ENCODE peak calls at places on chromosomes 2 and 18, in four cellular contexts. G, K, M and H are unnamed samples.

GRCh38 chr2:96815326-96816126 is 542 bp upstream of the CNNM3 start:
- DNase-seq in K (peak; percentile 69), M (no peak), G (peak; percentile 83), H (no peak)

GRCh38 chr2:150063950-150064549 is 423.4 kb downstream of the RND3 start:
- DNase-seq in M (no peak), K (peak; percentile 14), G (no peak), H (no peak)

GRCh38 chr18:48228301-48228715 is 180.9 kb downstream of the ZBTB7C start:
- DNase-seq in G (peak; percentile 88), K (peak; percentile 32), M (no peak), H (peak; percentile 47)

GRCh38 chr2:211793783-211794182 is 744.8 kb downstream of the ERBB4 start:
- DNase-seq in G (no peak), K (no peak), M (no peak), H (no peak)

GRCh38 chr2:123359636-123360035 is 665.5 kb upstream of the CNTNAP5 start:
- DNase-seq in K (no peak), M (no peak), G (no peak), H (no peak)

GRCh38 chr2:42183775-42184174 is 14.6 kb downstream of the EML4 start:
- DNase-seq in G (no peak), K (no peak), M (no peak), H (no peak)

GRCh38 chr2:8107979-8108378 is 573.9 kb upstream of the ID2 start:
- DNase-seq in K (no peak), G (no peak), M (no peak), H (no peak)

GRCh38 chr2:208042041-208042440 is 16.7 kb upstream of the PLEKHM3 start:
- DNase-seq in M (no peak), G (no peak), K (no peak), H (no peak)

GRCh38 chr2:200962821-200963128 is 685 bp downstream of the ORC2 start:
- DNase-seq in G (no peak), K (no peak), M (no peak), H (no peak)

GRCh38 chr2:187988348-187988747 is 303.3 kb upstream of the GULP1 start:
- DNase-seq in G (no peak), K (no peak), M (no peak), H (no peak)

GRCh38 chr18:13388586-13389490 is 170.3 kb downstream of the LDLRAD4 start:
- DNase-seq in G (no peak), K (no peak), M (no peak), H (peak; percentile 14)

GRCh38 chr2:26911911-26912861 is 58.3 kb upstream of the MAPRE3 start:
- DNase-seq in K (peak; percentile 83), G (no peak), M (no peak), H (no peak)

GRCh38 chr18:8562914-8563313 is 46.3 kb upstream of the RAB12 start:
- DNase-seq in G (no peak), M (no peak), K (peak; percentile 55), H (no peak)

GRCh38 chr2:238141541-238142318 is 3.3 kb downstream of the KLHL30 start:
- DNase-seq in G (no peak), K (no peak), M (no peak), H (peak; percentile 64)

GRCh38 chr2:208407667-208408066 is 1.1 kb downstream of the PTH2R start:
- DNase-seq in M (no peak), G (no peak), K (peak; percentile 45), H (no peak)

GRCh38 chr2:197800091-197800490 is 4.3 kb upstream of the PLCL1 start:
- DNase-seq in M (no peak), K (no peak), G (no peak), H (no peak)

GRCh38 chr18:42025974-42026625 is 71.1 kb downstream of the PIK3C3 start:
- DNase-seq in G (no peak), M (peak; percentile 71), K (no peak), H (no peak)

GRCh38 chr2:88234760-88235159 is 64.6 kb downstream of the THNSL2 start:
- DNase-seq in K (no peak), G (no peak), M (no peak), H (peak; percentile 36)

GRCh38 chr2:101516833-101517690 is 42.1 kb upstream of the RFX8 start:
- DNase-seq in K (no peak), M (no peak), G (no peak), H (no peak)

GRCh38 chr2:212107014-212107413 is 431.6 kb downstream of the ERBB4 start:
- DNase-seq in K (no peak), G (peak; percentile 54), M (no peak), H (peak; percentile 18)

GRCh38 chr2:201575971-201576370 is 67.3 kb downstream of the TMEM237 start:
- DNase-seq in M (no peak), G (no peak), K (no peak), H (no peak)

GRCh38 chr18:60191926-60192325 is 180.6 kb downstream of the MC4R start:
- DNase-seq in K (no peak), M (no peak), G (no peak), H (no peak)

GRCh38 chr2:162333968-162334367 is 10.0 kb upstream of the GCA start:
- DNase-seq in K (no peak), G (no peak), M (no peak), H (peak; percentile 33)

GRCh38 chr2:46915281-46915810 is at the start of gene MCFD2:
- DNase-seq in K (no peak), M (no peak), G (peak; percentile 92), H (peak; percentile 44)

GRCh38 chr2:8149985-8150547 is 531.8 kb upstream of the ID2 start:
- DNase-seq in M (no peak), K (no peak), G (no peak), H (no peak)

GRCh38 chr2:225282858-225283693 is 116.4 kb upstream of the NYAP2 start:
- DNase-seq in G (no peak), K (peak; percentile 33), M (no peak), H (no peak)

GRCh38 chr2:5374736-5375135 is 317.4 kb upstream of the SOX11 start:
- DNase-seq in M (no peak), K (no peak), G (no peak), H (no peak)

GRCh38 chr18:73487956-73488355 is 620.2 kb upstream of the NETO1 start:
- DNase-seq in M (no peak), K (no peak), G (no peak), H (no peak)

GRCh38 chr2:219314804-219315468 is 5.7 kb upstream of the PTPRN start:
- DNase-seq in G (no peak), K (no peak), M (no peak), H (no peak)

GRCh38 chr2:151827564-151828142 is 568 bp downstream of the ARL5A start:
- DNase-seq in K (peak; percentile 36), G (peak; percentile 80), M (no peak), H (peak; percentile 39)

GRCh38 chr2:232321156-232321816 is 57.3 kb upstream of the ALPP start:
- DNase-seq in K (no peak), G (no peak), M (no peak), H (no peak)

GRCh38 chr2:164335947-164336346 is 285.3 kb downstream of the GRB14 start:
- DNase-seq in G (no peak), M (no peak), K (no peak), H (peak; percentile 30)

GRCh38 chr18:61606068-61606660 is 272.9 kb downstream of the CDH20 start:
- DNase-seq in M (no peak), K (no peak), G (no peak), H (no peak)

GRCh38 chr18:79615091-79615490 is 64.5 kb upstream of the CTDP1 start:
- DNase-seq in K (no peak), G (peak; percentile 42), M (no peak), H (peak; percentile 15)

GRCh38 chr18:7908686-7909299 is 341.7 kb downstream of the PTPRM start:
- DNase-seq in K (no peak), G (no peak), M (no peak), H (no peak)

GRCh38 chr2:155895016-155895415 is 437.5 kb downstream of the NR4A2 start:
- DNase-seq in M (no peak), K (no peak), G (no peak), H (no peak)

GRCh38 chr2:35428548-35428947 is 927.0 kb upstream of the CRIM1 start:
- DNase-seq in G (no peak), M (no peak), K (peak; percentile 19), H (no peak)

GRCh38 chr2:176643711-176644110 is 374.5 kb downstream of the MTX2 start:
- DNase-seq in G (peak; percentile 78), K (peak; percentile 62), M (no peak), H (no peak)

DNA sequence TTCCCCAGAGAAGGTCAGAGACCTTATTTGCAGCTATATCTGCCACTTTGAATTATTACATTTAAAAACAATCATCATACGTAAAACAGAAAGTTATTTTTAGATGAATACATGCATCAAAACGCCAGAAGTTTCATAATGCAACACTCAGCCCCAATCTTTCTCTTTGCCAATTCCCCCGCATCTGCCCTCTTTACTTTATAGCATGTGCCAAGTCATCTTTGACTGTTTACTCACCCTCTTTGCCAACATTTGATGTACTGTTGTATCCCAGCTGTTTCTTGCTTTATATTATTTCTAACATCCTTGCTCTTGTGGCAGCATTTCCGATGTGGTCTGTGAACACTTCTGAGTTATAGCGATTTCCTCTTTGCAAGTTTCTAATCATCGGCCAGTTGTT is 86.2 kb downstream of the CRIM1 start:
- DNase-seq in G (no peak), K (no peak), M (no peak), H (no peak)
- TF ChIP-seq POLR2AphosphoS5 in G (no peak), K (peak; percentile 25), M (no peak), H (peak; percentile 35)

GRCh38 chr2:51413726-51414125 is 381.8 kb upstream of the NRXN1 start:
- DNase-seq in K (no peak), M (no peak), G (no peak), H (no peak)

GRCh38 chr2:51409920-51410319 is 378.0 kb upstream of the NRXN1 start:
- DNase-seq in K (no peak), G (no peak), M (no peak), H (no peak)

GRCh38 chr2:51410351-51410750 is 378.4 kb upstream of the NRXN1 start:
- DNase-seq in G (no peak), K (no peak), M (no peak), H (no peak)
- H3K4me1 ChIP-seq in G (no peaks in the 10 kb centered on the region), K (no peaks in the 10 kb centered on the region), M (no peaks in the 10 kb centered on the region), H (no peaks in the 10 kb centered on the region)

GRCh38 chr2:234493117-234493516 is 3.8 kb downstream of the ARL4C start:
- DNase-seq in K (no peak), G (no peak), M (no peak), H (no peak)
- H3K4me3 ChIP-seq in K (peak overlapping the region; percentile 70), G (peak overlapping the region; percentile 79), M (no peak overlapping the region), H (peak overlapping the region; percentile 81)

GRCh38 chr2:71133603-71134002 is 3.2 kb downstream of the MPHOSPH10 start:
- DNase-seq in G (no peak), M (no peak), K (no peak), H (no peak)
- TF ChIP-seq POLR2AphosphoS5 in G (no peak), M (no peak), K (no peak), H (no peak)

GRCh38 chr2:236917164-236917563 is 168.5 kb upstream of the COPS8 start:
- DNase-seq in K (no peak), G (no peak), M (no peak), H (no peak)
- H3K4me1 ChIP-seq in K (no peaks in the 10 kb centered on the region), G (peaks cover 24% of the 10 kb centered on the region), M (no peaks in the 10 kb centered on the region), H (peaks cover 5% of the 10 kb centered on the region)

DNA sequence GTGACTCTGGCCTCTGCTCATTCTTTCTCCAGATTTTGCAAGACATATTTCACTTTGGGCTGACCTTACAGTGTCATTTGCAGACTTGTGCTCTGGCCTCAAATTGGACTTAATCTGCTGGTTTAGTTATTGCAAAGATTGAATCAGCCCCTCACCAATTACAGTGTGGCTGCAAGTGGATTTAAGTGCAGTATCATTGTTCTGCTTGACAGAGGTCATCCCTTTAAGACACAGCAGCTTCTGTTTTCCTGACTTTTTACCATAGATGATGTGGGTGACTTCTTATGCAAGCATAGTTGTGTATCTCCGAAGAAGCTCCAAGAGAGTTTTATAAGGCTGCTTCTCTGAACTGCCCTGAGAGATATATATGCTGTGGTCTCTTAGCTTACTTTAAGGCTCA is 3.4 kb downstream of the TRIB2 start:
- DNase-seq in K (no peak), G (no peak), M (no peak), H (no peak)
- H3K4me3 ChIP-seq in K (peak overlapping the region; percentile 93), G (peak overlapping the region; percentile 73), M (no peak overlapping the region), H (peak overlapping the region; percentile 61)